ENCODE peak calls at places on chromosomes 2 and 18, in six cellular contexts. N, Y, C, H, W and Q are unnamed samples.

GRCh38 chr2:108933691-108934117 is 55.3 kb downstream of the EDAR start:
- DNase-seq in N (no peak), W (no peak), H (no peak), Y (no peak), C (no peak), Q (no peak)

GRCh38 chr2:204234879-204235278 is 298.3 kb downstream of the ICOS start:
- DNase-seq in C (peak; percentile 9), H (no peak), N (peak; percentile 53), Y (peak; percentile 27), W (no peak), Q (no peak)

GRCh38 chr2:50547521-50547920 is 484.4 kb downstream of the NRXN1 start:
- DNase-seq in H (no peak), C (no peak), W (no peak), Y (no peak), N (no peak), Q (no peak)

GRCh38 chr2:40606862-40607261 is 155.0 kb upstream of the SLC8A1 start:
- DNase-seq in N (peak; percentile 23), H (no peak), Y (no peak), W (no peak), C (no peak), Q (no peak)

GRCh38 chr2:189517847-189518535 is 62.6 kb downstream of the SLC40A1 start:
- DNase-seq in N (peak; percentile 66), W (no peak), C (no peak), H (no peak), Y (peak; percentile 52), Q (no peak)

GRCh38 chr2:177518754-177519153 is 126.2 kb downstream of the AGPS start:
- DNase-seq in N (no peak), C (no peak), W (no peak), H (no peak), Y (no peak), Q (no peak)

GRCh38 chr2:28338046-28338753 is 54.5 kb upstream of the FOSL2 start:
- DNase-seq in N (peak; percentile 98), Y (peak; percentile 95), H (peak; percentile 56), W (peak; percentile 92), C (peak; percentile 55), Q (peak; percentile 91)

GRCh38 chr2:62687644-62688043 is 17.9 kb upstream of the EHBP1 start:
- DNase-seq in W (no peak), H (no peak), C (no peak), N (no peak), Y (no peak), Q (no peak)

GRCh38 chr18:73288813-73289212 is 421.0 kb upstream of the NETO1 start:
- DNase-seq in C (no peak), H (no peak), N (no peak), Y (no peak), W (no peak), Q (no peak)

DNA sequence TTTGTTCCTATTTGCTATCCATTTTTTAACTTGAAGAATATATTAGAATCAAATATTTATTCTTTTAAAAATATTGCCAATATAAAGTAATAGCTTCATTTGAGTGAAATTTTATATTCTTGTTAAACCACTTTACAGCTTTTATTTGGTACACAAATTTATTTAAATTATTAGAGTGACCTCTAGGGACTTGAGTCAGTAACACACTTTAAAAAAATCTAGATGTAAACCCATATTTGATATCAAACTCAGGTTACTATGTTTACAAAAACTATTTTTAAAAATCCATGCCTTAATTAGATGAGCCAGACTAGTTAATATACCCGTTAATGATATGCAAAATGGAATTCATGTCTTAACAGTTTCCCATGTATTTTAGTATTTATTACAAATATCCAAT is 134.6 kb downstream of the MAP4K4 start:
- DNase-seq in C (no peak), Y (no peak), N (no peak), H (no peak), W (no peak), Q (no peak)
- TF ChIP-seq CTCF in C (peak; percentile 24), Y (peak; percentile 30), N (peak; percentile 40), H (peak; percentile 42), W (peak; percentile 28), Q (peak; percentile 29)

GRCh38 chr18:75658330-75658729 is 230.8 kb upstream of the SMIM21 start:
- DNase-seq in N (no peak), W (no peak), Y (no peak), H (no peak), C (no peak), Q (no peak)

GRCh38 chr18:75659535-75660023 is 232.1 kb upstream of the SMIM21 start:
- DNase-seq in N (no peak), C (no peak), Y (no peak), W (no peak), H (no peak), Q (no peak)

GRCh38 chr18:75656035-75656434 is 228.5 kb upstream of the SMIM21 start:
- DNase-seq in Y (no peak), N (no peak), C (no peak), W (no peak), H (no peak), Q (no peak)

GRCh38 chr18:75660932-75661331 is 233.4 kb upstream of the SMIM21 start:
- DNase-seq in H (no peak), W (no peak), N (no peak), C (no peak), Y (no peak), Q (no peak)

GRCh38 chr18:75654928-75655745 is 227.6 kb upstream of the SMIM21 start:
- DNase-seq in N (peak; percentile 58), C (no peak), Y (no peak), H (no peak), W (no peak), Q (no peak)
- H3K4me3 ChIP-seq in N (no peak overlapping the region), C (no peak overlapping the region), Y (no peak overlapping the region), H (no peak overlapping the region), W (no peak overlapping the region), Q (no peak overlapping the region)

DNA sequence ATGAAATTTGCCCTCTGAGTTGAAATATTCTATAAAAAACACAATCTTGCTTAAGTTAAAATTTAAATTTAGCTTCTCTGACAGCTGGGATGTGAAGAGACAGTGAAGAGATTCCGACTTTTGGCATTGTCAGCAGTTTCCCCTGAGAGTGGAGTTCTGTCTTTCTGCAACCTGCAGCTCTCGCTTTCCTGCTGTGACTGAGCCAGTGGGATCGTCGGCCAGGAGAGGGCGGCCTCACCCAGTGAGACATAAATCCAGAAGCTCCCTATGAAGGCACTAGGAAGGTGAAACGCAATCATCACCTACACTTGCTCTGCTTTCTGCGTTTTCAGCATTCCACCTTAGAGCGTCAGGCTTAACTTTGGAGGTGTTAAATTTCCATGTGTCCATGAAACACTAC is 75.4 kb upstream of the HNMT start:
- DNase-seq in C (peak; percentile 37), W (no peak), N (no peak), Y (peak; percentile 36), H (peak; percentile 23), Q (no peak)
- TF ChIP-seq CTCF in C (peak; percentile 36), W (no peak), N (peak; percentile 40), Y (peak; percentile 62), H (peak; percentile 35), Q (no peak)

DNA sequence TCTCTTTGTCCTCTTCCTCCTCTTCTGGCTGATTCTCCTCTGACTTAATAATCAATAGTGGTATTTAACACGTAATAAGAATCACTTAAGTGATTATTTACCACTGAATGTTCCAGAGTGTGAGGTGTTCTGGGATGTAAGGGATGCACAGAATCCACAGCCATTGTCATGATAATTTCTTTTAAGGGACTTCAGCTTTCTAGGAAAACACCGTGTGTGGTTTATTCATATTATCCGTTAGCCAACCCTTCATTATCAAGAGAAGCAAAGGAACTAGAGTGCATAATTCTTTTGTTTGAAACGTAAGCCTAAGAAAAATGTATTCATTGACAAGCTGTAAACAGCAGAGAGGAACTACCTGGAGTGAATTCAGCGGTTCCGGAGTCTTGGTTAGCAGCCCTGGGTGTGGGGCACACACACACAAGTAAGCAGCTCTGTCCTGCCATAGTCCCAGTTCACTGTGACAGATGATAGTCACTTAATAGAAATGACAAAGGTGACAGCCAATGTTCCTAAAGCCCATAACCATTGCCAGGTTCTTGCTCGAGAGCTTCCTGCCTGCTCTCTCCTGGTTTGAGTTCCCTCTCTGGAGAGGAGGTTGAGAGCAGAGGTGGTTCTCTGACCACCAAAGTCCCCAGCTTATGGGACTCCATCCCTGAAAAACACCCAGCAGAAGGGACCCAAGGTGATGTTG is 101.9 kb downstream of the ACOXL start:
- DNase-seq in N (no peak), C (no peak), H (no peak), Y (no peak), W (no peak), Q (no peak)
- H3K4me3 ChIP-seq in N (no peak overlapping the region), C (no peak overlapping the region), H (no peak overlapping the region), Y (no peak overlapping the region), W (no peak overlapping the region), Q (no peak overlapping the region)

GRCh38 chr18:36537289-36537688 is 239.8 kb downstream of the FHOD3 start:
- DNase-seq in C (no peak), H (no peak), N (no peak), Y (no peak), W (no peak), Q (no peak)
- TF ChIP-seq CTCF in C (no peak), H (no peak), N (no peak), Y (no peak), W (no peak), Q (no peak)

DNA sequence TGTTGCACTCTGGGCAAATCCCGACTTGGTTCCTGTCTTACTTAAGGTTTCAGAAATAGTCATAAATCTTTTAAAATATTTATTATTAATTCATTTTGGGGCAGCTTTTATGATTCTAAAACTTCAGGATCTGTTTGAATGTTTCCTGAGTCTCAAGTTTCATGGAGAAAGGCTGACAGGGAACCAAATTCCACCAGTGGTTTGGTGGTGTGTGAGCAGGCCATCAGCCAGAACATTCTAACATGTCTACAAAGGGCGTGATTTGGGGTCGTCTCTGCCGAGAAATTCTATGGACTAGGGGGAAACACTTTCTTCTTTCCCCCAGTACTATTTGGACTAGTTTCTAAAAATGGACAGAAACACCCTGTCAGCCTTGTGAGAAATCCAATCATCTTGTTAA is 366.4 kb downstream of the ZNF521 start:
- DNase-seq in Y (no peak), W (no peak), H (no peak), N (peak; percentile 28), C (no peak), Q (no peak)
- H3K4me3 ChIP-seq in Y (no peak overlapping the region), W (peak overlapping the region; percentile 18), H (no peak overlapping the region), N (no peak overlapping the region), C (no peak overlapping the region), Q (no peak overlapping the region)